ENCODE peak calls at places on chromosomes 1 and 21, in five cellular contexts. V is mammary epithelial cell; G is colonic mucosa; P is brain microvascular endothelial cell; D is CD8-positive, alpha-beta T cell. H is an unnamed sample.

GRCh38 chr1:25039229-25039628 is 109.2 kb upstream of the RUNX3 start:
- DNase-seq in D (no peak), P (no peak), G (no peak), V (no peak), H (no peak)

GRCh38 chr21:21003701-21004100 is 5.5 kb downstream of the NCAM2 start:
- DNase-seq in V (no peak), D (no peak), P (peak), G (no peak), H (peak)

GRCh38 chr1:197471248-197472035 is 203.4 kb downstream of the CRB1 start:
- DNase-seq in V (no peak), P (no peak), D (no peak), G (no peak), H (no peak)

GRCh38 chr1:159921700-159922498 is 3.4 kb downstream of the TAGLN2 start:
- DNase-seq in D (no peak), G (no peak), V (no peak), P (no peak), H (no peak)

GRCh38 chr1:117671781-117672501 is 66.1 kb downstream of the TENT5C start:
- DNase-seq in G (peak), D (no peak), P (peak), V (no peak), H (no peak)

GRCh38 chr1:26189751-26190275 is 589 bp upstream of the CATSPER4 start:
- DNase-seq in G (no peak), V (no peak), P (no peak), D (no peak), H (no peak)

GRCh38 chr21:14737922-14738321 is 191.8 kb upstream of the SAMSN1 start:
- DNase-seq in D (peak), G (peak), V (peak), P (peak), H (peak)

GRCh38 chr1:40736085-40736531 is 44.6 kb downstream of the NFYC start:
- DNase-seq in D (no peak), G (no peak), V (peak), P (peak), H (no peak)

GRCh38 chr1:155285063-155285462 is 7.8 kb downstream of the HCN3 start:
- DNase-seq in D (no peak), P (no peak), G (no peak), V (no peak), H (no peak)

GRCh38 chr1:3462356-3463012 is 8.0 kb downstream of the ARHGEF16 start:
- DNase-seq in P (no peak), G (no peak), D (no peak), V (no peak), H (no peak)

GRCh38 chr1:13450204-13450603 is 40.0 kb downstream of the PRAMEF20 start:
- DNase-seq in D (no peak), V (no peak), P (no peak), G (no peak), H (no peak)

GRCh38 chr21:31665397-31665796 is 5.9 kb downstream of the SOD1 start:
- DNase-seq in P (peak), D (no peak), V (peak), G (no peak), H (no peak)

GRCh38 chr1:168957818-168958217 is 148.7 kb upstream of the ATP1B1 start:
- DNase-seq in G (no peak), V (no peak), P (no peak), D (no peak), H (no peak)

DNA sequence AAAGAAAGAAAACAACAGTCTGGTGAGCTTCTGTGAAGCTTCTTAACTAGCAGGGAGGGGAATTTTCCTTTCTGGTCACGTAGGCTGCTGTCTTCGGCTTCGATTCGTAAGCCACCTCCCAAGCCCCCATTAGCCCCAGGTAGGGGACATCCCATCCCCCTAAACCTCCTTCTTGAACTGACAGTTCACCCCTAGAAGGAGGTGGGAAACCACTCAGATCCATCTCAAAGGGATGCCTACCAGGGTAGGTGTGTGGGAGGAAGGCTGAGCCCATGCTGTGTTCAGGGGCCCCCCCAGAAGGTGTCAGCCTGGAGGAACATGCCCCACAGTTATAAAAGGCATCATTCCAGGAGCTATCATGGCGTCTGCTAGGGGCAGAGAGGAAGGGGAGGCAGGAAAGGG is 25.8 kb downstream of the CD247 start:
- DNase-seq in D (peak), G (no peak), P (no peak), V (no peak), H (no peak)
- H3K4me3 ChIP-seq in D (no peak), G (no peak), P (no peak), V (no peak), H (no peak)

DNA sequence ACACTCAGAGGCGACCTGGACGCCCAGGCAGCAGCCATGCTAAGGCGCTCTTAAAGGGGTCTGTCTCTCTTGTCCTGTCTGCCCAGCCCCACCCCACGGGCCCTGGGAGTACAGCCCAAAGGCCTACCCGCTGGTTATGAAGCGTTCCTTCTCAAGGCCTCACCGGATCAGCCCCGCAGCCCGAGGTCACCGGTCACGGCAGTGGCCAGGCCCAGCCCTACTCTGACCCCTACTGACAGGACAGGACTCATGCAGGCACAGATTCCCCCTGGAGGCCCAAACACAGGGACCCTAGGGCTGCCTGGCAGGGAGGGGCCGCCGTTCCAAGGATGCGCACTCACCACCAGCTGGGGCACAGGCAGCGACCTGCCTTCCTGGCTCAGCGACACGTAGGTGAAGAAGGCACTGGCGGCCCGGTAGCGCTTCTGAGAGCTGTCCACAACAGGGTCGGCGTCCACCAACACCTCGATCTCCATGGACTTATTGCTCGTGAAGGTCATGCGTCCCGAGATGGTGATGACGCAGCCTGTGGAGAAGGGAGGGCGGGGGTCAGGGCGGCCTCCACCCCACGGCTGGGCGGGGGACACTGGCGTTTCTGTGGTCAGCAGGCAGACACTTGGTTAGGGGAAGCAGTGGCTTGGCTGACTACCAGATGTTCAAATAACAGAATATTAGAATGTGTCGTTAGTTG is 20.0 kb upstream of the GPR153 start:
- DNase-seq in G (no peak), D (no peak), V (no peak), P (no peak), H (no peak)
- TF ChIP-seq CTCF in G (no peak), D (no peak), V (peak), P (peak), H (peak)

GRCh38 chr1:5943373-5944068 is 48.7 kb downstream of the NPHP4 start:
- DNase-seq in D (no peak), P (no peak), G (no peak), V (no peak), H (no peak)
- H3K4me3 ChIP-seq in D (no peak), P (no peak), G (no peak), V (no peak), H (no peak)

GRCh38 chr1:196034080-196034706 is 574.0 kb downstream of the KCNT2 start:
- DNase-seq in V (no peak), D (no peak), P (no peak), G (no peak), H (no peak)
- TF ChIP-seq CTCF in V (no peak), D (no peak), P (no peak), G (no peak), H (no peak)

GRCh38 chr21:36263797-36264196 is 56.2 kb upstream of the MORC3 start:
- DNase-seq in V (no peak), D (no peak), G (no peak), P (no peak), H (no peak)

GRCh38 chr21:36260802-36261201 is 59.2 kb upstream of the MORC3 start:
- DNase-seq in G (no peak), V (no peak), P (no peak), D (no peak), H (no peak)

GRCh38 chr21:36257657-36258056 is 62.3 kb upstream of the MORC3 start:
- DNase-seq in D (no peak), G (no peak), P (no peak), V (no peak), H (no peak)

GRCh38 chr21:36261459-36261858 is 58.5 kb upstream of the MORC3 start:
- DNase-seq in V (no peak), D (no peak), G (no peak), P (no peak), H (no peak)

DNA sequence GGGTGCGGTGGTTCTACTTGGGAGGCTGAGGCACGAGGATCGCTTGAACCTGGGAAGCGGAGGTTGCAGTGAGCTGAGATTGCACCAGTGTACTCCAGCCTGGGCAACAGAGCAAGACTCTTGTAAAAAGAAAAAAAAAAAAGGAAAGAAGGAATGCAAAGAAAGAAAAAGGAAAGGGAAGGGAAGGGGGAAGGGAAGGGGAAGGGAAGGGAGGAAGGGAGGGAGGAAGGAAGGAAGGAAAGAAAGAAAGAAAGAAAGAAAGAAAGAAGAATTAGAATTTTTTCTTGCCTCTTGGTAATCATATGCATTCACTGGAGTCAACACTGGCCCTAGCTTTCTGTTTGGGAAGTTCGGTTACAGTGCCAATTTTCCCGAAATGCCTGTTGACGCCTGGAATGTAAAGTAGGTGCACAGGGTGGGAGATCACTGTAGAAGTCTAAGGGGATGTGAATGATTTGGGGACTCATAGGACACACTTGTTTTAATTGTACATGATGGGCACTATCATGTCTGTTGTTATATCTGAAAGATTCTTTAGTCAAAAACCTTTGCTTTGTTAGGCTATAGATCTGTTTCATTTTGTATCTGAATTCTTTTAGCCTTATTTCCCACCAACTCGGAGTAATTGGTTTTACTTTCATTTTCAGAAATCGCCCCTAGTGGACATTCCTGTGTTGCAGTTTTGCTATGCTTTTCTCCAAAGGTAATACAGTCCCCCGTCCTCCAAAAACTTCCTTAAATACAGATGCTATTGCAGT is 59.8 kb upstream of the MORC3 start:
- DNase-seq in G (peak), D (peak), P (peak), V (peak), H (peak)
- H3K4me3 ChIP-seq in G (peak), D (peak), P (peak), V (peak), H (peak)

GRCh38 chr1:202692959-202693555 is 17.2 kb downstream of the SYT2 start:
- DNase-seq in P (peak), G (peak), V (peak), D (peak), H (peak)
- TF ChIP-seq CTCF in P (peak), G (peak), V (peak), D (no peak), H (no peak)